ENCODE peak calls at places on chromosome 22, in four cellular contexts. P is IMR-90, F is AG08395, Y is H4. L is an unnamed sample.

GRCh38 chr22:46069518-46070214 is 80.7 kb upstream of the PPARA start:
- DNase-seq in P (peak; percentile 91), F (peak; percentile 72), Y (peak; percentile 94), L (peak; percentile 77)

GRCh38 chr22:46761017-46761416 is 1.4 kb upstream of the TBC1D22A start:
- DNase-seq in P (no peak), F (no peak), Y (no peak), L (no peak)

GRCh38 chr22:23219787-23220484 is 39.6 kb downstream of the BCR start:
- DNase-seq in P (peak; percentile 61), F (peak; percentile 52), Y (peak; percentile 37), L (no peak)

GRCh38 chr22:41302016-41302767 is 867 bp downstream of the ZC3H7B start:
- DNase-seq in P (no peak), F (no peak), Y (no peak), L (no peak)

GRCh38 chr22:42878561-42879305 is 21.7 kb upstream of the ARFGAP3 start:
- DNase-seq in P (no peak), F (no peak), Y (no peak), L (no peak)

GRCh38 chr22:22074634-22075381 is 92.2 kb upstream of the TOP3B start:
- DNase-seq in P (no peak), F (no peak), Y (no peak), L (no peak)

GRCh38 chr22:45788530-45788929 is 116.9 kb downstream of the ATXN10 start:
- DNase-seq in P (no peak), F (no peak), Y (no peak), L (no peak)

GRCh38 chr22:44711236-44711560 is 9.2 kb downstream of the PRR5 start:
- DNase-seq in P (no peak), F (no peak), Y (no peak), L (no peak)

GRCh38 chr22:23395476-23396361 is 184.4 kb downstream of the IGLL1 start:
- DNase-seq in P (no peak), F (no peak), Y (no peak), L (no peak)

GRCh38 chr22:42432020-42432596 is at the start of gene NFAM1:
- DNase-seq in P (no peak), F (no peak), Y (no peak), L (no peak)

GRCh38 chr22:47201186-47201995 is 438.9 kb downstream of the TBC1D22A start:
- DNase-seq in P (no peak), F (no peak), Y (no peak), L (no peak)

GRCh38 chr22:26404851-26405357 is 24.2 kb upstream of the ASPHD2 start:
- DNase-seq in P (no peak), F (no peak), Y (no peak), L (no peak)

GRCh38 chr22:28670153-28670552 is 9.5 kb downstream of the TTC28 start:
- DNase-seq in P (no peak), F (peak; percentile 38), Y (no peak), L (no peak)

GRCh38 chr22:27110985-27111451 is 453.6 kb downstream of the MIAT start:
- DNase-seq in P (peak; percentile 71), F (peak; percentile 55), Y (no peak), L (no peak)

GRCh38 chr22:42315392-42315756 is 44.9 kb upstream of the TCF20 start:
- DNase-seq in P (no peak), F (no peak), Y (no peak), L (no peak)

GRCh38 chr22:19719055-19719482 is 4.3 kb upstream of the GP1BB start:
- DNase-seq in P (no peak), F (no peak), Y (no peak), L (no peak)

GRCh38 chr22:22076937-22077703 is 94.5 kb upstream of the TOP3B start:
- DNase-seq in P (peak; percentile 26), F (no peak), Y (no peak), L (no peak)

GRCh38 chr22:36411589-36412258 is 24.0 kb upstream of the MYH9 start:
- DNase-seq in P (no peak), F (no peak), Y (no peak), L (no peak)

GRCh38 chr22:21803859-21804258 is 63.6 kb downstream of the MAPK1 start:
- DNase-seq in P (no peak), F (no peak), Y (no peak), L (no peak)

L was measured in NCI-H1417 treated with DMSO at 0.1 percent for 48 hours.